ENCODE peak calls at places on chromosomes 2 and 18, in eight cellular contexts. P, A, L, I, V, C, E and Z are unnamed samples. For H3K4me1, the result is how much of the 10 kb centered on the place peaks cover.

GRCh38 chr18:37565985-37566478 is 434 bp upstream of the CELF4 start:
- DNase-seq in I (peak), C (peak), L (peak), V (peak), P (peak), A (peak), E (peak), Z (no peak)

GRCh38 chr2:3575534-3576324 is 669 bp downstream of the RPS7 start:
- DNase-seq in A (no peak), E (peak), C (no peak), I (peak), P (no peak), V (peak), L (peak), Z (no peak)

GRCh38 chr2:65300772-65301711 is 73.4 kb downstream of the ACTR2 start:
- DNase-seq in L (peak), C (peak), A (peak), E (no peak), V (peak), I (peak), P (peak), Z (peak)

GRCh38 chr18:37294951-37295350 is 270.6 kb downstream of the CELF4 start:
- DNase-seq in E (no peak), P (no peak), C (peak), A (no peak), V (peak), L (no peak), I (no peak), Z (no peak)

GRCh38 chr2:201813996-201814845 is 7.9 kb downstream of the CDK15 start:
- DNase-seq in E (no peak), V (peak), L (no peak), C (no peak), A (no peak), I (no peak), P (peak), Z (no peak)

GRCh38 chr2:174338155-174338495 is 3.4 kb downstream of the SP9 start:
- DNase-seq in P (no peak), V (no peak), C (no peak), I (no peak), E (no peak), A (no peak), L (no peak), Z (no peak)

GRCh38 chr2:156455366-156455975 is 19.3 kb downstream of the GPD2 start:
- DNase-seq in A (peak), C (no peak), V (peak), E (no peak), I (no peak), L (no peak), P (peak), Z (no peak)

GRCh38 chr18:45330170-45330594 is 285.1 kb upstream of the SLC14A2 start:
- DNase-seq in P (peak), C (no peak), I (peak), E (no peak), A (no peak), L (no peak), V (no peak), Z (no peak)

GRCh38 chr2:28437918-28438317 is 45.3 kb downstream of the FOSL2 start:
- DNase-seq in L (no peak), C (no peak), V (no peak), A (no peak), P (no peak), E (no peak), I (no peak), Z (peak)

GRCh38 chr2:230664128-230664527 is 48.5 kb upstream of the CAB39 start:
- DNase-seq in I (peak), P (peak), C (no peak), E (no peak), V (no peak), A (peak), L (no peak), Z (no peak)

GRCh38 chr2:150167711-150168110 is 319.8 kb downstream of the RND3 start:
- DNase-seq in V (peak), P (peak), E (no peak), C (no peak), A (peak), I (no peak), L (no peak), Z (no peak)

GRCh38 chr2:136116813-136117390 is 1.0 kb downstream of the CXCR4 start:
- DNase-seq in E (peak), I (no peak), A (no peak), V (peak), L (peak), C (peak), P (no peak), Z (no peak)

GRCh38 chr2:159157361-159158045 is 129.0 kb downstream of the WDSUB1 start:
- DNase-seq in L (no peak), C (no peak), I (no peak), V (no peak), A (peak), P (no peak), E (no peak), Z (no peak)

GRCh38 chr2:109144271-109144670 is 15.3 kb downstream of the SH3RF3 start:
- DNase-seq in A (no peak), V (no peak), I (no peak), E (no peak), P (no peak), L (no peak), C (no peak), Z (no peak)

GRCh38 chr2:39379643-39380524 is 57.2 kb downstream of the MAP4K3 start:
- DNase-seq in L (no peak), I (no peak), A (peak), C (peak), P (peak), V (peak), E (no peak), Z (no peak)

GRCh38 chr18:50507120-50507590 is 52.7 kb upstream of the MAPK4 start:
- DNase-seq in V (peak), I (peak), A (no peak), E (peak), C (peak), L (peak), P (peak), Z (no peak)

GRCh38 chr2:42101641-42102605 is 54.1 kb downstream of the PKDCC start:
- DNase-seq in I (peak), A (peak), C (peak), V (peak), L (peak), P (peak), E (peak), Z (peak)
- H3K4me1 ChIP-seq in I (under half), A (under half), C (under half), V (under half), L (under half), P (under half), E (under half), Z (under half)

GRCh38 chr2:96763511-96764252 is 3.0 kb downstream of the CNNM4 start:
- DNase-seq in E (no peak), P (no peak), A (no peak), C (peak), V (peak), L (no peak), I (no peak), Z (no peak)
- H3K4me3 ChIP-seq in E (peak), P (peak), A (no peak), C (peak), V (peak), L (peak), I (peak), Z (peak)

GRCh38 chr18:79680891-79681339 is 1.3 kb downstream of the CTDP1 start:
- DNase-seq in E (peak), C (no peak), P (no peak), V (no peak), L (peak), A (no peak), I (no peak), Z (peak)
- H3K4me1 ChIP-seq in E (under half), C (under half), P (under half), V (under half), L (under half), A (under half), I (under half), Z (under half)

DNA sequence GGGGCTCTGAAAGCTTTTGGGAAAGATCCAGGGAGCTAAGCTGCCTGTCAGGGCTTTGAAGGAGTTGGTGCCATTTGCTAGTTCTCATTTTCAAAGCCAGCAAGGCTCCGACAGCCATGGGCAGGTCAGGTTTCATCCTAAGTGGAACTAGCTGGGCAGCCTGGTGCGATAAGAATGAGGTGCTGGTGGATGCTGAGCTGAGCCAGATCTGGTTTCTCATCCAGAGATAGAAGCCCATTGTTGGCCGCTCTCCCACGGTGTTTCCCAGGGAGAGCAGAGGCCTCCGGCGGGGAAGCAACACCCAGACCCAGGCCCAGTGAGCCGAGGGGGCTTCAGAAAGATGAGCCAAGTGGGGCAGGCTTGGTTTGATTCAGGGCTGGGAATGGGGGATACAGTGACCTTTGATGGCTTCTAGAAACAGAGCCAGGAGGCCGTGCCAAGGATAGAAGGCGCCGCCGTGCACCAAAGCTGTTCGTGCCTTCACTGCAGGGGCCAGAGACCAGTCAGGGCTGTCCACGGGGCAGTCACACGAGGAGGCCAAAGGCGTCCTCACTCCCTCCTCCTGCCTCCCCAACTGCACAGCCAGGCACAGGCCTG is 141.5 kb upstream of the GPC1 start:
- DNase-seq in E (no peak), L (no peak), A (peak), I (no peak), V (no peak), P (no peak), C (peak), Z (peak)
- H3K4me3 ChIP-seq in E (no peak), L (no peak), A (no peak), I (no peak), V (no peak), P (no peak), C (no peak), Z (no peak)

GRCh38 chr2:72579595-72580180 is 246.1 kb downstream of the EXOC6B start:
- DNase-seq in E (no peak), A (peak), V (peak), L (no peak), I (no peak), P (peak), C (peak), Z (no peak)

GRCh38 chr2:72576861-72577260 is 249.0 kb downstream of the EXOC6B start:
- DNase-seq in L (no peak), P (peak), A (peak), E (no peak), V (no peak), I (no peak), C (no peak), Z (no peak)

GRCh38 chr2:72574886-72575285 is 250.9 kb downstream of the EXOC6B start:
- DNase-seq in I (no peak), E (no peak), P (no peak), C (no peak), A (no peak), L (no peak), V (no peak), Z (no peak)

GRCh38 chr2:72573232-72573631 is 252.6 kb downstream of the EXOC6B start:
- DNase-seq in P (no peak), L (no peak), E (no peak), A (no peak), C (no peak), I (no peak), V (no peak), Z (no peak)

DNA sequence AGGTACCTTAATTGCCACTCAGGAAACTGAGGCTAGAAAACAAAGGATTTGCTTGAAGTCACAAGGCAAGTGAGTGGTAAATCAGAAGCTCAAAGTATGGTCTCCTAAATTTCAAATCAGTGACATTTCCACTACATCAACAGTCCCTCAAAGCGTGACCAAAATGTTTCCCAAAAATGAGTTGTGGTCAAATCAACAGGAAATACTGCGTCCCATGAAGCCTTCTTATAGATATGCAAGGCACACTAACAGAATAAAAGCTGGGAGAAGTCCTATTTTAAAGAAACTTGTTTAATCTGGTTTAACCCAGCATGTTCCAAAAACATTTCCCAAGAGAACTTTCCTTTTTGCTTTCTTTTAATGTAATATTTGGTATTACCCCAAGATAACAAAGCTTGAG is 249.4 kb downstream of the EXOC6B start:
- DNase-seq in A (no peak), C (no peak), P (peak), V (no peak), I (no peak), L (no peak), E (no peak), Z (no peak)
- H3K4me1 ChIP-seq in A (under half), C (under half), P (under half), V (under half), I (under half), L (under half), E (under half), Z (under half)